ENCODE peak calls at places on chromosomes 3 and 15, in six cellular contexts. H, T, B, A, S and X are unnamed samples.

GRCh38 chr3:33919312-33919711 is 120.9 kb downstream of the PDCD6IP start:
- DNase-seq in S (no peak), H (no peak), T (no peak), A (no peak), B (no peak), X (no peak)

GRCh38 chr15:91824256-91824655 is 29.3 kb upstream of the SLCO3A1 start:
- DNase-seq in B (no peak), T (no peak), S (no peak), A (no peak), H (no peak), X (no peak)

GRCh38 chr3:79517766-79518413 is 249.9 kb downstream of the ROBO1 start:
- DNase-seq in A (no peak), T (no peak), S (no peak), H (no peak), B (peak), X (no peak)

GRCh38 chr3:24773798-24774197 is 279.1 kb upstream of the THRB start:
- DNase-seq in A (peak), T (no peak), H (peak), B (peak), S (no peak), X (peak)

GRCh38 chr3:148791296-148791695 is 36.3 kb upstream of the CPB1 start:
- DNase-seq in T (no peak), A (no peak), B (no peak), H (no peak), S (no peak), X (no peak)

GRCh38 chr3:13884851-13885703 is 5.2 kb upstream of the WNT7A start:
- DNase-seq in B (peak), A (peak), T (no peak), S (no peak), H (peak), X (no peak)

GRCh38 chr3:45139372-45139894 is 6.7 kb downstream of the CDCP1 start:
- DNase-seq in S (no peak), B (no peak), T (no peak), H (no peak), A (no peak), X (no peak)

GRCh38 chr15:85533949-85534543 is 153.6 kb downstream of the AKAP13 start:
- DNase-seq in B (no peak), S (no peak), A (no peak), T (no peak), H (no peak), X (no peak)

GRCh38 chr15:65300924-65301441 is 3.5 kb upstream of the RNU5B-1 start:
- DNase-seq in S (no peak), T (no peak), H (no peak), A (no peak), B (no peak), X (no peak)

GRCh38 chr3:32757618-32758374 is 60.0 kb upstream of the TRIM71 start:
- DNase-seq in S (no peak), T (no peak), A (no peak), H (no peak), B (no peak), X (no peak)

GRCh38 chr15:74337607-74338211 is 29.7 kb downstream of the CYP11A1 start:
- DNase-seq in H (no peak), S (peak), B (no peak), T (no peak), A (no peak), X (no peak)

GRCh38 chr15:40405501-40406381 is at the start of gene IVD:
- DNase-seq in H (peak), A (peak), T (no peak), B (peak), S (peak), X (no peak)

GRCh38 chr15:66748320-66748779 is 46.3 kb downstream of the SMAD6 start:
- DNase-seq in H (no peak), T (no peak), B (no peak), A (no peak), S (no peak), X (no peak)

GRCh38 chr15:58748040-58748786 is 1.3 kb downstream of the ADAM10 start:
- DNase-seq in B (peak), S (no peak), T (no peak), A (no peak), H (no peak), X (no peak)

GRCh38 chr15:101258238-101259144 is 6.6 kb upstream of the CHSY1 start:
- DNase-seq in T (no peak), H (no peak), B (peak), A (peak), S (no peak), X (no peak)

GRCh38 chr3:64008017-64008416 is 15.3 kb downstream of the PSMD6 start:
- DNase-seq in T (no peak), H (no peak), S (no peak), B (no peak), A (no peak), X (no peak)

GRCh38 chr15:87873501-87873900 is 383.0 kb downstream of the NTRK3 start:
- DNase-seq in B (no peak), A (no peak), H (no peak), S (no peak), T (no peak), X (no peak)

GRCh38 chr3:138079901-138080300 is 35.5 kb downstream of the DZIP1L start:
- DNase-seq in A (no peak), H (no peak), S (no peak), B (no peak), T (no peak), X (no peak)

GRCh38 chr3:148379763-148380162 is 317.9 kb upstream of the AGTR1 start:
- DNase-seq in H (no peak), T (no peak), B (peak), A (peak), S (no peak), X (no peak)

GRCh38 chr3:165463546-165463945 is 267.4 kb upstream of the SLITRK3 start:
- DNase-seq in H (no peak), S (no peak), T (no peak), A (no peak), B (no peak), X (no peak)

GRCh38 chr3:9715764-9716437 is 12.3 kb downstream of the CPNE9 start:
- DNase-seq in S (peak), H (peak), A (peak), T (no peak), B (peak), X (peak)

GRCh38 chr3:66989241-66989640 is 8.9 kb upstream of the KBTBD8 start:
- DNase-seq in A (no peak), T (no peak), S (no peak), B (no peak), H (no peak), X (no peak)

DNA sequence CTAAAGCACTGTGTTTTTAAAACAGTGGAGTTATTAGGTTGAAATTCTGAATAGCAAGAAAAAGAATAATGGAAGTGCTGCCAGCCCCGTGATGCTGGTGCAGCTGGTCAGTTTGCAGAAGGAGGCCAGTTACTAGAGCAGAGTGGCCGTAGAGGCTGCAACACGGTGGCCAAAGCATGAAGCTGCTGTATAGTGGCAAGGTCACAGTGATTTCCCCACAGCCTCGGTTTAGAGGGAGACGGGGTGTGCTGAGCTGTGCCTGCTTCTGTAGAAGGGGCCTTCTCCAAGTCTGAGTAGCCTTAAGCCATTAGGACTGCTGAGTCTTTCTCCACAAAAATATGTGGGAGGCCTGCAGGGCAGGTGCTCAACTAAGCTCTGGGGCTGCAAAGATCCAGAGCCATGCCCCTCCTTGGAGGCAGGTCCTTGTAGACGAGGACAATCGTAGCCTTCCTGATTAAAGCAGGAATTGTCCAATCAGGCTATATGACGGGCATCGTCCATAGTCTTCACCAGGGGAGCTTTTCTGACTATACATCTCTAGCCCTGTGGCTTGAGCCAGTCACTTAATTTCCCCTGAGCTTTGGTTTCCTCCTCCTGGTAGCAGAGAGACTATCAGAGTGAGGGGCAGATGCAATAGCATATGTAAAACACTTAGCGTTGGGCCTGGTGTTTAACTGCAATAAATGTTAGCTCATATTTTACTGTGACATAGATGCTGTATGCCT is 151.6 kb downstream of the PGPEP1L start:
- DNase-seq in A (no peak), H (no peak), B (no peak), S (no peak), T (no peak), X (no peak)
- H3K27ac ChIP-seq in A (no peak), H (no peak), B (no peak), S (peak), T (no peak), X (peak)

GRCh38 chr15:31268911-31269784 is 57.5 kb upstream of the KLF13 start:
- DNase-seq in T (no peak), A (no peak), S (no peak), B (no peak), H (peak), X (no peak)
- H3K27ac ChIP-seq in T (no peak), A (no peak), S (no peak), B (no peak), H (no peak), X (no peak)

GRCh38 chr3:190180268-190180667 is 59.6 kb upstream of the P3H2 start:
- DNase-seq in T (no peak), H (no peak), A (no peak), B (no peak), S (no peak), X (no peak)

GRCh38 chr3:190182418-190183043 is 61.8 kb upstream of the P3H2 start:
- DNase-seq in H (no peak), S (no peak), B (no peak), T (no peak), A (no peak), X (no peak)

GRCh38 chr3:190174471-190174870 is 53.8 kb upstream of the P3H2 start:
- DNase-seq in H (no peak), T (no peak), B (no peak), S (no peak), A (no peak), X (no peak)

GRCh38 chr3:190175490-190175889 is 54.8 kb upstream of the P3H2 start:
- DNase-seq in H (no peak), T (no peak), S (no peak), B (no peak), A (no peak), X (no peak)

DNA sequence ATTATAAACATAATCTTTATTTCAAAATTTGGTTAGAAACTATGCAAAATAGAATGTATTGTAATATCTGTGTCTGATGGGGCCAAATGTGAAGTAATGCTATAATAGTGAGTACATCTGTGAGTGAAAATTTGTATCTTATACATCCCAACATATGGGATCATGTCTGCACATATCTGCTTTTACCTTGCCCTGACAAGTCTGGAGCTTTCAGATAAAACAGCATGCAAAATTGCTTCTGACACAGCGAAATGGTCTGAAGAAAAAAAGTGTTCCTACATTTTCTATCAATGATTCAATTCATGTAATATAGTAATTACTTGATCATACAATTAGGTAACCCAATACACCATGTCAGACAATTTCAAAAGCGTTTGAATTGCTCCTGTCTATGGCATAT is 58.1 kb upstream of the P3H2 start:
- DNase-seq in H (no peak), B (no peak), A (no peak), S (no peak), T (no peak), X (no peak)
- H3K27ac ChIP-seq in H (no peak), B (no peak), A (no peak), S (no peak), T (peak), X (peak)

GRCh38 chr15:60473135-60473534 is 5.8 kb downstream of the ICE2 start:
- DNase-seq in S (no peak), T (no peak), H (no peak), B (no peak), A (no peak), X (no peak)

GRCh38 chr15:60471314-60471713 is 7.6 kb downstream of the ICE2 start:
- DNase-seq in A (no peak), B (no peak), H (no peak), S (no peak), T (no peak), X (no peak)

GRCh38 chr15:60464836-60465630 is 13.9 kb downstream of the ICE2 start:
- DNase-seq in T (no peak), B (no peak), A (no peak), H (no peak), S (no peak), X (no peak)

GRCh38 chr15:60469893-60470641 is 8.9 kb downstream of the ICE2 start:
- DNase-seq in S (no peak), H (no peak), B (no peak), A (no peak), T (no peak), X (no peak)
- H3K27ac ChIP-seq in S (no peak), H (peak), B (no peak), A (no peak), T (peak), X (no peak)

DNA sequence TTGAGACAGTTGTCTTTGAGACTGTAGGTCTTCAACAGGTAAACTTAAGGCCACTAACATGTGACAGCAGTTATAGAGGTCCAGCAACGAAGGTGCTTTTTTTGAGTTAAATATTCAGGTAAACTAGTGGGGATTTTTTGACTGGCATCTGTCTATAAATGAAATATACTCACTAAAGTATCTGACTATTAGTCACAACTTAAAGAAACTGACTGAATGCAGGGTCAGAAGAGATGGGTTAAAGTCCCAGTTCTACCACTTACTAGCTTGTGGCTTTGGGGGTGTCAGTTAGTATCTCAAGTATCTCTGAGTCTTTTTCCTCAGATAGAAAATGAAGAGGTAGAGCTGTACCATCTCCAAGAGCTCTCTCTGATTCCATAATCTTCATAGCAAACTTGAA is 18.0 kb downstream of the MIX23 start:
- DNase-seq in A (no peak), T (no peak), S (no peak), H (no peak), B (no peak), X (no peak)
- H3K27ac ChIP-seq in A (no peak), T (no peak), S (no peak), H (peak), B (no peak), X (peak)

GRCh38 chr15:98549741-98550140 is 98.6 kb upstream of the IGF1R start:
- DNase-seq in A (no peak), H (no peak), S (no peak), T (no peak), B (no peak), X (no peak)

GRCh38 chr15:98549003-98549402 is 99.3 kb upstream of the IGF1R start:
- DNase-seq in A (no peak), T (no peak), B (no peak), S (no peak), H (no peak), X (no peak)

GRCh38 chr15:98547255-98547654 is 101.1 kb upstream of the IGF1R start:
- DNase-seq in A (no peak), T (no peak), B (no peak), H (no peak), S (no peak), X (no peak)

GRCh38 chr15:98547741-98548166 is 100.6 kb upstream of the IGF1R start:
- DNase-seq in H (no peak), A (no peak), B (no peak), T (no peak), S (peak), X (no peak)

GRCh38 chr15:98548172-98548971 is 100.0 kb upstream of the IGF1R start:
- DNase-seq in T (peak), H (peak), B (no peak), A (no peak), S (peak), X (no peak)
- H3K27ac ChIP-seq in T (peak), H (no peak), B (no peak), A (no peak), S (peak), X (peak)

GRCh38 chr3:57000012-57000411 is 60.5 kb upstream of the SPATA12 start:
- DNase-seq in S (no peak), B (no peak), T (no peak), H (no peak), A (no peak), X (no peak)

GRCh38 chr3:57001356-57001755 is 59.1 kb upstream of the SPATA12 start:
- DNase-seq in A (no peak), T (no peak), B (no peak), H (no peak), S (no peak), X (no peak)

GRCh38 chr3:56998081-56998529 is 62.4 kb upstream of the SPATA12 start:
- DNase-seq in T (no peak), S (no peak), A (no peak), H (no peak), B (no peak), X (no peak)

GRCh38 chr3:56999547-56999946 is 60.9 kb upstream of the SPATA12 start:
- DNase-seq in A (no peak), S (no peak), H (no peak), T (no peak), B (no peak), X (no peak)

DNA sequence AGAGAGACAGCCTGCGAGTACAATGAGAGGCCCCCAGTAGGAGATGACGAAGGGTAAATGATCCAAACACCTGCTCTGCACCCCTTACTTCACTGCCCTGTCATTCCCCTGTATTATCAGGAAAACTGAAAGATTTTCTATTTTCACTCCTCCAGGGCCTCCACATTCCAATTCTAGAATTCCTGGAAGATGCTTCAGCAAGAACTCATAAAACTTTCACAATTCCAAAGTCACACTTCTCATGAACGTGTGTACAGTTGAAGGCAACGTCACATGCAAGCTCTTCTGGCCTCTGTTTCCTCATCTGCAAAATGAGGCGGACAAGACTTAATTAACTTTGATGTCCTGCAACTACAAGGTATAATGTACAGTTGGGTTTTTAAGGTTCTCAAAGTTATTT is 62.8 kb upstream of the SPATA12 start:
- DNase-seq in S (no peak), A (no peak), H (no peak), B (no peak), T (no peak), X (no peak)
- H3K27ac ChIP-seq in S (no peak), A (no peak), H (no peak), B (no peak), T (no peak), X (no peak)

GRCh38 chr15:78133801-78134200 is 2.6 kb upstream of the CIB2 start:
- DNase-seq in S (no peak), T (peak), A (no peak), B (no peak), H (no peak), X (peak)

GRCh38 chr15:78142332-78142731 is 6.8 kb upstream of the IDH3A start:
- DNase-seq in T (no peak), B (no peak), S (no peak), H (peak), A (no peak), X (no peak)

GRCh38 chr15:78140296-78140695 is 8.9 kb upstream of the IDH3A start:
- DNase-seq in A (no peak), S (no peak), B (no peak), H (peak), T (no peak), X (no peak)

GRCh38 chr15:78139564-78139963 is 8.3 kb upstream of the CIB2 start:
- DNase-seq in T (no peak), A (no peak), H (peak), B (no peak), S (no peak), X (no peak)
- H3K27ac ChIP-seq in T (no peak), A (no peak), H (peak), B (no peak), S (no peak), X (no peak)

GRCh38 chr3:117809157-117810081 is 1099.8 kb downstream of the TUSC7 start:
- DNase-seq in T (no peak), A (no peak), B (no peak), S (no peak), H (no peak), X (no peak)
- H3K27ac ChIP-seq in T (no peak), A (no peak), B (no peak), S (no peak), H (no peak), X (no peak)